ENCODE peak calls at places on chromosomes 3 and 15, in six cellular contexts. I is bronchial epithelial cell, H is thyroid gland, M is IMR-90, G is lower lobe of right lung, Y is cardiac muscle cell. C is an unnamed sample.

GRCh38 chr3:171417813-171418212 is 42.4 kb downstream of the TNIK start:
- DNase-seq in G (no peak), M (peak; percentile 93), H (no peak), I (peak; percentile 56), Y (no peak), C (peak; percentile 80)

GRCh38 chr15:68609618-68610017 is 30.8 kb downstream of the CORO2B start:
- DNase-seq in I (no peak), Y (no peak), M (no peak), H (peak; percentile 37), G (no peak), C (no peak)

GRCh38 chr3:139978966-139979365 is 44.0 kb downstream of the CLSTN2 start:
- DNase-seq in M (no peak), Y (no peak), H (no peak), G (no peak), I (no peak), C (no peak)

GRCh38 chr3:193744048-193744821 is 151.2 kb downstream of the OPA1 start:
- DNase-seq in Y (peak; percentile 22), I (peak; percentile 55), G (no peak), H (no peak), M (no peak), C (no peak)

GRCh38 chr3:119580148-119580760 is 962 bp downstream of the ADPRH start:
- DNase-seq in H (peak; percentile 40), I (no peak), M (no peak), Y (peak; percentile 23), G (peak; percentile 70), C (no peak)

GRCh38 chr3:103052236-103052830 is 617.5 kb downstream of the ZPLD1 start:
- DNase-seq in M (no peak), Y (no peak), H (peak; percentile 14), G (peak; percentile 64), I (peak; percentile 2), C (peak; percentile 4)

GRCh38 chr15:28934645-28935044 is 48.9 kb downstream of the APBA2 start:
- DNase-seq in M (no peak), H (no peak), G (no peak), Y (no peak), I (no peak), C (no peak)

GRCh38 chr3:63814300-63814699 is 4.8 kb upstream of the C3orf49 start:
- DNase-seq in H (no peak), Y (no peak), I (peak; percentile 49), M (peak; percentile 18), G (no peak), C (peak; percentile 9)

GRCh38 chr15:60804986-60805949 is 326.3 kb upstream of the ICE2 start:
- DNase-seq in M (peak; percentile 74), G (no peak), Y (no peak), H (peak; percentile 32), I (peak; percentile 50), C (no peak)

GRCh38 chr3:134642445-134643149 is 8.2 kb downstream of the KY start:
- DNase-seq in G (no peak), I (no peak), M (no peak), H (no peak), Y (no peak), C (no peak)

GRCh38 chr3:45939341-45939771 is 3.9 kb upstream of the CXCR6 start:
- DNase-seq in H (no peak), Y (no peak), G (no peak), M (peak; percentile 6), I (peak; percentile 22), C (no peak)

GRCh38 chr15:76038512-76038911 is 21.3 kb upstream of the TMEM266 start:
- DNase-seq in Y (no peak), M (no peak), G (no peak), I (peak; percentile 98), H (no peak), C (no peak)

GRCh38 chr15:48084759-48085420 is 35.9 kb upstream of the SLC24A5 start:
- DNase-seq in H (peak; percentile 9), Y (peak; percentile 71), G (no peak), I (peak; percentile 37), M (peak; percentile 50), C (no peak)

GRCh38 chr3:36557021-36557707 is 176.9 kb downstream of the STAC start:
- DNase-seq in H (no peak), I (no peak), Y (no peak), M (no peak), G (no peak), C (no peak)

GRCh38 chr3:42351221-42351620 is 59.2 kb downstream of the LYZL4 start:
- DNase-seq in Y (no peak), M (peak; percentile 4), G (no peak), I (no peak), H (no peak), C (peak; percentile 26)

GRCh38 chr3:33194303-33194702 is 24.3 kb downstream of the SUSD5 start:
- DNase-seq in M (no peak), Y (no peak), H (no peak), G (no peak), I (peak; percentile 36), C (no peak)

GRCh38 chr3:134824676-134825290 is 29.7 kb downstream of the EPHB1 start:
- DNase-seq in G (no peak), H (no peak), M (no peak), Y (no peak), I (no peak), C (no peak)

GRCh38 chr15:99981223-99981647 is 248.0 kb upstream of the LYSMD4 start:
- DNase-seq in M (no peak), I (peak; percentile 45), G (no peak), H (no peak), Y (no peak), C (no peak)

DNA sequence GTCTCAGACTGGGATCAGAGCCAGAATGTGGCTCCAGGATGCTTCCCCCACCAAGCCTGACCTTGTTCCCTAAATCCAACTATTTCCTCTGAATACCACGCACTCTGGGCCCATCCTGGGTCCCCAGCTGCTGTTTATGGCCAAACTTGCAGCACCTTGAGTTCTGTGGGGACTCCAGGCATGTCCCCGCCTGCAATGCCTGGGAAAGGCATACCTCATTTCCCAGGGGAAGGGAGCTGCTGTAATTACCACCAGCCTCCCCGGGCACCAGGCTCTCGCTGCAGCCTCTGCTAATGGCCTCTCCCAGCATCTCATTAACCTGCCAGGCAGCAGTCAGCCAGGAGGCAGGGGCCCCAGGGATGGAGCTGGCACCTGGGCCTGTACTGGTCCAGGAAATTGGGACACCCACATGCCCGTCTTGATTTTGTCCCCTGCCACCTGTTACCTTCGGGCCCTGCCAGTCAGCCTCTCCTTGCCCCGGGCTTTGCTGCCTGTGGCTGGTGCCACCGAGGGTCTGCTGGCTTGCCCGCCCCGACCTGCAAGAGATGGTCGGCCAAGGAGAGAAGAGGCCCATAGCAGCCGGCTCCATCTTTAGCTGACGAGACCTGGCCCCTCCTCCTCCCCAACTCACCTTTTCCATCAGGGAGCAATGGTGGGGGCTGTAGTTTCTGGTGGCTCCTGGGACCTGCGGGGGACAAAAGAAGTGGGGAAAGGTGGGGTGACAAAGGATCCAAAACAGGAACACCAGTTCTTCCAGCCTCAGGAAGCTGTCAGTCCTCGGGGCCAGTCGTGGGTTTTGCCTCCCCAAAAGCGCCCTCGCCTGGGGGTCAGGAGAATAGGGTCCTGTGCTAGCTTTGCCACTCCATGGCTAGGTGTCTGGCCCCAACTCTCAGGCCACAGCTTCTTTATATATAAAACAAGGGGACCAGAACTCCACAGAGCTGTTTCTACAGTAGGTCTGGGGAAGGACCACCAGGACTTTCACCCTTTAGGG is 4.3 kb downstream of the CCDC9B start:
- DNase-seq in G (no peak), I (no peak), Y (peak; percentile 65), M (no peak), H (no peak), C (no peak)
- H3K36me3 ChIP-seq in G (peaks cover 27% of the 10 kb centered on the region), I (no peaks in the 10 kb centered on the region), Y (no peaks in the 10 kb centered on the region), M (peaks cover 19% of the 10 kb centered on the region), H (peaks cover 19% of the 10 kb centered on the region), C (no peaks in the 10 kb centered on the region)

GRCh38 chr15:81270188-81270587 is 53.8 kb downstream of the STARD5 start:
- DNase-seq in M (no peak), Y (no peak), G (no peak), I (no peak), H (no peak), C (no peak)

GRCh38 chr15:81270781-81271491 is 53.0 kb downstream of the STARD5 start:
- DNase-seq in I (peak; percentile 14), H (no peak), M (peak; percentile 77), G (no peak), Y (no peak), C (peak; percentile 25)

GRCh38 chr15:81268881-81269601 is 54.9 kb downstream of the STARD5 start:
- DNase-seq in M (no peak), Y (no peak), I (no peak), G (no peak), H (no peak), C (no peak)

GRCh38 chr15:81265944-81266775 is 57.8 kb downstream of the STARD5 start:
- DNase-seq in G (peak; percentile 84), I (peak; percentile 62), H (peak; percentile 79), M (peak; percentile 80), Y (peak; percentile 87), C (peak; percentile 94)

GRCh38 chr15:81268340-81268739 is 55.6 kb downstream of the STARD5 start:
- DNase-seq in Y (peak; percentile 30), H (no peak), I (no peak), G (no peak), M (no peak), C (no peak)
- H3K4me3 ChIP-seq in Y (no peak overlapping the region), H (no peak overlapping the region), I (no peak overlapping the region), G (no peak overlapping the region), M (no peak overlapping the region), C (no peak overlapping the region)

GRCh38 chr3:197137741-197138140 is 108.1 kb upstream of the MELTF start:
- DNase-seq in M (no peak), H (peak; percentile 15), I (no peak), Y (no peak), G (peak; percentile 69), C (no peak)

GRCh38 chr3:197132916-197133530 is 103.4 kb upstream of the MELTF start:
- DNase-seq in H (no peak), G (no peak), Y (no peak), I (no peak), M (no peak), C (no peak)

GRCh38 chr3:197135212-197135611 is 105.6 kb upstream of the MELTF start:
- DNase-seq in G (no peak), I (peak; percentile 22), H (no peak), Y (no peak), M (no peak), C (no peak)

GRCh38 chr3:197139586-197139985 is 110.0 kb upstream of the MELTF start:
- DNase-seq in I (no peak), M (no peak), G (no peak), Y (no peak), H (no peak), C (no peak)

GRCh38 chr3:197136744-197137143 is 107.1 kb upstream of the MELTF start:
- DNase-seq in I (no peak), M (no peak), G (no peak), Y (no peak), H (no peak), C (no peak)
- H3K36me3 ChIP-seq in I (peaks cover 12% of the 10 kb centered on the region), M (peaks cover 11% of the 10 kb centered on the region), G (peaks cover 49% of the 10 kb centered on the region), Y (peaks cover 32% of the 10 kb centered on the region), H (peaks cover 9% of the 10 kb centered on the region), C (peaks cover 63% of the 10 kb centered on the region)

GRCh38 chr3:105999856-106000255 is 131.0 kb upstream of the CBLB start:
- DNase-seq in M (no peak), G (no peak), H (no peak), I (no peak), Y (no peak), C (no peak)

GRCh38 chr3:105996781-105997180 is 128.0 kb upstream of the CBLB start:
- DNase-seq in Y (no peak), H (no peak), G (no peak), I (peak; percentile 48), M (no peak), C (no peak)

GRCh38 chr3:105997466-105997799 is 128.6 kb upstream of the CBLB start:
- DNase-seq in Y (no peak), I (no peak), H (no peak), M (no peak), G (no peak), C (no peak)

GRCh38 chr3:106001923-106002322 is 133.1 kb upstream of the CBLB start:
- DNase-seq in M (no peak), I (no peak), G (no peak), H (no peak), Y (no peak), C (no peak)

GRCh38 chr3:105997800-105998526 is 129.2 kb upstream of the CBLB start:
- DNase-seq in Y (no peak), H (no peak), I (peak; percentile 99), M (peak; percentile 95), G (peak; percentile 50), C (peak; percentile 95)
- H3K4me3 ChIP-seq in Y (no peak overlapping the region), H (no peak overlapping the region), I (no peak overlapping the region), M (peak overlapping the region; percentile 22), G (no peak overlapping the region), C (peak overlapping the region; percentile 79)

C was measured in adipocyte.